ENCODE peak calls at places on chromosomes 12 and 14, in seven cellular contexts. P, O, A, U, J, S and T are unnamed samples.
A peak's percentile ranks its signal among the peaks of the same experiment; 100 is the strongest.

GRCh38 chr14:48398675-48399282 is 723.4 kb upstream of the MDGA2 start:
- DNase-seq in A (peak; percentile 51), P (peak; percentile 11), U (peak; percentile 13), O (no peak), S (no peak), J (no peak), T (peak; percentile 59)

GRCh38 chr12:58554522-58555157 is 365.7 kb downstream of the LRIG3 start:
- DNase-seq in P (no peak), U (no peak), A (no peak), O (no peak), J (no peak), S (no peak), T (no peak)

GRCh38 chr14:52365071-52365470 is 51.0 kb downstream of the PTGER2 start:
- DNase-seq in O (no peak), U (no peak), S (no peak), P (peak; percentile 60), A (no peak), J (peak; percentile 84), T (no peak)

GRCh38 chr14:41604793-41605534 is 1.7 kb upstream of the LRFN5 start:
- DNase-seq in U (peak; percentile 60), J (peak; percentile 71), P (no peak), S (peak; percentile 32), A (no peak), O (peak; percentile 63), T (no peak)

GRCh38 chr12:89799316-89799715 is 90.7 kb upstream of the ATP2B1 start:
- DNase-seq in J (no peak), A (no peak), S (no peak), P (no peak), U (no peak), O (no peak), T (no peak)

GRCh38 chr12:103667129-103667528 is 80.1 kb downstream of the STAB2 start:
- DNase-seq in P (no peak), A (no peak), S (no peak), J (no peak), U (no peak), O (no peak), T (no peak)

GRCh38 chr14:71776463-71777359 is 155.5 kb upstream of the RGS6 start:
- DNase-seq in A (no peak), S (no peak), J (no peak), U (no peak), O (no peak), P (no peak), T (no peak)

GRCh38 chr12:89225401-89225800 is 126.9 kb downstream of the DUSP6 start:
- DNase-seq in O (no peak), U (no peak), P (peak; percentile 84), J (no peak), A (peak; percentile 9), S (no peak), T (no peak)

GRCh38 chr12:34605510-34605887 is 583.2 kb downstream of the ALG10 start:
- DNase-seq in S (no peak), A (no peak), U (no peak), J (no peak), O (no peak), P (no peak), T (no peak)

GRCh38 chr12:125340791-125341190 is 275.6 kb downstream of the AACS start:
- DNase-seq in O (no peak), U (no peak), P (no peak), A (peak; percentile 11), J (peak; percentile 93), S (peak; percentile 50), T (no peak)

GRCh38 chr14:68693926-68694325 is 98.9 kb downstream of the ZFP36L1 start:
- DNase-seq in U (no peak), A (no peak), O (peak; percentile 13), J (no peak), P (no peak), S (no peak), T (no peak)

GRCh38 chr14:63203618-63204406 is 431 bp upstream of the RHOJ start:
- DNase-seq in S (peak; percentile 95), O (peak; percentile 82), P (peak; percentile 93), J (peak; percentile 91), A (peak; percentile 37), U (peak; percentile 55), T (peak; percentile 2)

GRCh38 chr14:99910337-99911268 is 117.4 kb downstream of the EML1 start:
- DNase-seq in U (no peak), A (peak; percentile 79), J (peak; percentile 78), O (no peak), P (peak; percentile 85), S (no peak), T (no peak)

GRCh38 chr12:87280893-87281292 is 748.3 kb downstream of the C12orf50 start:
- DNase-seq in U (no peak), O (no peak), A (no peak), S (no peak), J (no peak), P (no peak), T (no peak)